ENCODE peak calls at places on chromosomes 7 and 10, in eight cellular contexts. J is sigmoid colon, U is A549, W is IMR-90, L is heart left ventricle, Z is BE2C, G is foreskin keratinocyte, H is endothelial cell. O is an unnamed sample.

GRCh38 chr7:105141068-105141467 is 127.1 kb downstream of the KMT2E start:
- DNase-seq in W (peak; percentile 54), J (no peak), G (no peak), L (no peak), U (peak; percentile 40), Z (peak; percentile 25), H (no peak), O (peak; percentile 18)

GRCh38 chr7:32318300-32319018 is 171.7 kb downstream of the LSM5 start:
- DNase-seq in W (no peak), L (peak; percentile 46), G (no peak), J (no peak), H (no peak), U (no peak), Z (no peak), O (no peak)

GRCh38 chr7:151889406-151890354 is 12.8 kb upstream of the PRKAG2 start:
- DNase-seq in J (peak; percentile 35), L (no peak), Z (no peak), U (no peak), G (no peak), W (no peak), H (no peak), O (no peak)

GRCh38 chr7:120733143-120733542 is 124.8 kb downstream of the TSPAN12 start:
- DNase-seq in L (no peak), H (no peak), G (no peak), J (no peak), W (peak; percentile 96), U (peak; percentile 55), Z (no peak), O (peak; percentile 30)

GRCh38 chr7:138798836-138799235 is 840 bp upstream of the ATP6V0A4 start:
- DNase-seq in W (no peak), U (no peak), H (no peak), G (no peak), J (no peak), Z (no peak), L (no peak), O (no peak)

GRCh38 chr7:42055171-42055570 is 181.8 kb downstream of the GLI3 start:
- DNase-seq in H (no peak), J (no peak), W (no peak), G (no peak), Z (no peak), U (no peak), L (no peak), O (no peak)

GRCh38 chr10:29658984-29659769 is 24.4 kb upstream of the SVIL start:
- DNase-seq in G (peak; percentile 100), L (no peak), U (peak; percentile 96), J (peak; percentile 83), Z (no peak), W (peak; percentile 100), H (peak; percentile 14), O (peak; percentile 98)

GRCh38 chr10:118991326-118991725 is 38.2 kb upstream of the NANOS1 start:
- DNase-seq in J (no peak), G (no peak), L (no peak), Z (no peak), U (no peak), W (no peak), H (no peak), O (no peak)

GRCh38 chr7:151083824-151084160 is 499 bp upstream of the TMUB1 start:
- DNase-seq in W (no peak), J (no peak), L (no peak), H (no peak), G (no peak), Z (no peak), U (no peak), O (no peak)

GRCh38 chr10:35908451-35908850 is 266.4 kb upstream of the FZD8 start:
- DNase-seq in G (no peak), L (no peak), H (no peak), J (no peak), U (no peak), W (peak; percentile 62), Z (no peak), O (no peak)

GRCh38 chr7:105376901-105377533 is 11.7 kb downstream of the SRPK2 start:
- DNase-seq in H (no peak), J (no peak), G (no peak), W (no peak), Z (no peak), L (no peak), U (no peak), O (no peak)

GRCh38 chr7:92303761-92304160 is 58.0 kb downstream of the ANKIB1 start:
- DNase-seq in G (no peak), Z (no peak), J (no peak), H (no peak), U (no peak), L (no peak), W (no peak), O (no peak)

GRCh38 chr7:128869138-128869943 is 6.7 kb downstream of the ATP6V1F start:
- DNase-seq in H (peak; percentile 37), L (peak; percentile 65), G (no peak), Z (peak; percentile 69), J (peak; percentile 84), U (peak; percentile 30), W (peak; percentile 23), O (peak; percentile 32)
- TF ChIP-seq CTCF in H (no peak), L (peak; percentile 46), G (peak; percentile 33), Z (no peak), J (no peak), U (peak; percentile 20), W (peak; percentile 13), O (no peak)

GRCh38 chr10:94496646-94497045 is 48.9 kb upstream of the HELLS start:
- DNase-seq in L (no peak), J (no peak), Z (no peak), G (no peak), H (no peak), W (no peak), U (no peak), O (no peak)

GRCh38 chr10:94496010-94496409 is 49.6 kb upstream of the HELLS start:
- DNase-seq in U (no peak), J (no peak), H (no peak), G (no peak), L (no peak), W (peak; percentile 12), Z (no peak), O (peak; percentile 1)

GRCh38 chr10:94500063-94500462 is 45.5 kb upstream of the HELLS start:
- DNase-seq in W (no peak), U (peak; percentile 36), H (no peak), G (no peak), L (no peak), J (no peak), Z (peak; percentile 17), O (peak; percentile 11)
- TF ChIP-seq CTCF in W (peak; percentile 29), U (peak; percentile 44), H (peak; percentile 29), G (peak; percentile 47), L (peak; percentile 10), J (no peak), Z (peak; percentile 70), O (no peak)

DNA sequence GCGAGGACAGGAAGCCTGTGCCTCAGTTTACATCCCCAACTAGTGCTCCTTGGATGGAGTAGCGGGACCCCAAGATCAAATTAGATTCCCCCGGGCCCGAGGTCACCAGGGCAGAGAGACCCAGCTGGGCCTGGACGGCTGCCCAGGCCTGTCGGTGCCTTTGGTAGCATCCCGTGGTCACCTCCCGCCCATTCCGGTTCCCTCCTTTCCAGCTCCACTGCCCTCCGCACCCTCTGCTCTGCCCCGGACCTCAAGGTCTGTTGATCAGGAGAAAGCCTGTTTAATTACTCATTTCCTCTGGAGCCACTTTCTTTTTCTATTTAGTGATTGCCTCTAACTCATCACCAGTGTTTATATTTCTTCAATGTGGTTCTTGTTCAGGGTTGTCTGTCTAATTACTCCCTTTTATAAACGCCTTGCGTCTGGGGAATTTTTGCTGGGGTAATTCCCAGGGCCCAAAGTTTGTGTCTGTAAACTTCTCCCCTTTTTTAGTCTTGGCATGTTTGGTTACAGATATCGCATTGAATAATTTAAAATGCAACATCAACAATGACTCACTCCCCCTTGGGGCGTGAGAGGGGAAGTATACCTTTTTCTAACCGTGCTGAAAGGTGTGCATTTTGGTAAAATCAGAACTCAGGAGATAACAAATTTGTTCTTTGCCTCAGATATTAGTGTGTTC is 1.9 kb downstream of the FOXK1 start:
- DNase-seq in U (no peak), L (peak; percentile 78), W (peak; percentile 87), Z (peak; percentile 34), H (no peak), J (peak; percentile 83), G (peak; percentile 72), O (peak; percentile 77)
- TF ChIP-seq CTCF in U (peak; percentile 20), L (no peak), W (peak; percentile 10), Z (peak; percentile 24), H (no peak), J (peak; percentile 16), G (peak; percentile 23), O (peak; percentile 8)

DNA sequence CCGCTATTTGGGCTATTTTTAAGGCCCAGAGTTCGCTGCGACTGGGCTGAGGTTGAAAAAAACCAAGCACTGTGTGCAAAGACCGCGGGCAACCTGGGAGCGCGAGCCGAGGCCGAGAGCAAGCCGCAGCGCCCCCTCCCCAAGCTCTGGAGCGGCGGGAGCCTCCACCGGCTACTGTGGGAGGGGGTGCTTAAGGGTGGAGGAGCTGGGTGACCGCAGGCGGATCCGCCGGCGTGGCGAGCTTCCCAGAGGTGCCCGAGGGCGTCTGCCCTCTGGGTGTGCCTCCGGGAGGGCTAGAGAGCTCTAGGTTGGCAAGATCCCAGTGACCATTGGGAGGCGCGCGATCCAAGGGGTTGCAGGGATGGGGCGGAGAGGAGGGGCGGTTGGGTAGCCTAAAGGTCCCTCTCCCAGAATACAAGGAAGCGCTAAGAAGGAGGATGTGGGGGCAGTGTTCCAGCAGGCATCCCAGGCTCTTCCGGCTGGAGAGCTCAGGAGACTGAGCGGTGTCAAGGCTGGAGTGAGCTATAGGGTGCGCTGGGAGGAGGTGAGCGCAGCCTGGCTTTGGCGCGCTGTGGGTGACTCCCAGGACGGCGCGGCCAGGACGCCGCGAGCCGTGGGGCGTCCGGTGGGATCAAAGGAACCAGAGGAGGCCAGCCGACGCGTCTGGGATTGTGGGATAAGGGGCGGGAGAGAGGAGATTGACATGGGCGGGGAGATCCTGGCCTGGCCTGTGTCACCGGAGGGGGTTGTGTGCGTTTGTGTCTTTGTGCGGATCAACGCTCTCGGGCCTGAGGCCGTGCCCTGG is 8.0 kb downstream of the DLX5 start:
- DNase-seq in J (no peak), W (no peak), Z (peak; percentile 67), L (no peak), G (no peak), H (no peak), U (peak; percentile 19), O (no peak)
- TF ChIP-seq CTCF in J (no peak), W (no peak), Z (peak; percentile 49), L (no peak), G (peak; percentile 4), H (no peak), U (no peak), O (no peak)

GRCh38 chr10:49321021-49321420 is 22.1 kb downstream of the C10orf71 start:
- DNase-seq in G (no peak), J (no peak), W (no peak), H (no peak), Z (no peak), U (no peak), L (no peak), O (no peak)
- TF ChIP-seq CTCF in G (no peak), J (no peak), W (no peak), H (no peak), Z (no peak), U (no peak), L (no peak), O (no peak)

GRCh38 chr7:27560706-27561235 is 101.9 kb downstream of the HIBADH start:
- DNase-seq in W (peak; percentile 91), L (no peak), G (peak; percentile 54), Z (no peak), U (no peak), H (no peak), J (no peak), O (peak; percentile 14)
- TF ChIP-seq CTCF in W (no peak), L (no peak), G (no peak), Z (peak; percentile 8), U (no peak), H (no peak), J (no peak), O (no peak)